ENCODE peak calls at places on chromosomes 12 and 14, in four cellular contexts. S is HepG2, V is WTC11, I is K562. W is an unnamed sample.

GRCh38 chr14:59067135-59067894 is 121.2 kb upstream of the DAAM1 start:
- DNase-seq in I (no peak), S (no peak), V (no peak), W (no peak)

GRCh38 chr12:80593766-80594165 is 113.7 kb upstream of the MYF6 start:
- DNase-seq in I (no peak), V (no peak), S (no peak), W (no peak)

GRCh38 chr12:70722584-70723343 is 85.5 kb upstream of the PTPRB start:
- DNase-seq in V (no peak), S (no peak), I (no peak), W (no peak)

GRCh38 chr14:30153662-30154061 is 226.0 kb upstream of the PRKD1 start:
- DNase-seq in I (no peak), S (no peak), V (no peak), W (no peak)

GRCh38 chr12:51817027-51817953 is 31.2 kb downstream of the FIGNL2 start:
- DNase-seq in I (no peak), V (no peak), S (no peak), W (no peak)

GRCh38 chr14:26281280-26281998 is 316.4 kb downstream of the NOVA1 start:
- DNase-seq in I (peak), S (peak), V (no peak), W (no peak)

GRCh38 chr12:124875803-124876132 is 12.1 kb upstream of the SCARB1 start:
- DNase-seq in I (no peak), S (no peak), V (no peak), W (no peak)

GRCh38 chr12:51890511-51891171 is 2.7 kb downstream of the ANKRD33 start:
- DNase-seq in S (no peak), V (no peak), I (no peak), W (no peak)

GRCh38 chr14:50620341-50620740 is 47.8 kb downstream of the SAV1 start:
- DNase-seq in I (no peak), S (no peak), V (no peak), W (no peak)

GRCh38 chr14:50501642-50502041 is 30.7 kb downstream of the MAP4K5 start:
- DNase-seq in V (no peak), I (no peak), S (no peak), W (no peak)

GRCh38 chr14:23627961-23628360 is 8.2 kb upstream of the DHRS2 start:
- DNase-seq in I (no peak), V (no peak), S (no peak), W (no peak)

GRCh38 chr12:47370421-47370820 is 290.7 kb upstream of the AMIGO2 start:
- DNase-seq in S (no peak), I (no peak), V (no peak), W (no peak)
- TF ChIP-seq SP1 in S (no peak), I (no peak), V (no peak), W (no peak)

DNA sequence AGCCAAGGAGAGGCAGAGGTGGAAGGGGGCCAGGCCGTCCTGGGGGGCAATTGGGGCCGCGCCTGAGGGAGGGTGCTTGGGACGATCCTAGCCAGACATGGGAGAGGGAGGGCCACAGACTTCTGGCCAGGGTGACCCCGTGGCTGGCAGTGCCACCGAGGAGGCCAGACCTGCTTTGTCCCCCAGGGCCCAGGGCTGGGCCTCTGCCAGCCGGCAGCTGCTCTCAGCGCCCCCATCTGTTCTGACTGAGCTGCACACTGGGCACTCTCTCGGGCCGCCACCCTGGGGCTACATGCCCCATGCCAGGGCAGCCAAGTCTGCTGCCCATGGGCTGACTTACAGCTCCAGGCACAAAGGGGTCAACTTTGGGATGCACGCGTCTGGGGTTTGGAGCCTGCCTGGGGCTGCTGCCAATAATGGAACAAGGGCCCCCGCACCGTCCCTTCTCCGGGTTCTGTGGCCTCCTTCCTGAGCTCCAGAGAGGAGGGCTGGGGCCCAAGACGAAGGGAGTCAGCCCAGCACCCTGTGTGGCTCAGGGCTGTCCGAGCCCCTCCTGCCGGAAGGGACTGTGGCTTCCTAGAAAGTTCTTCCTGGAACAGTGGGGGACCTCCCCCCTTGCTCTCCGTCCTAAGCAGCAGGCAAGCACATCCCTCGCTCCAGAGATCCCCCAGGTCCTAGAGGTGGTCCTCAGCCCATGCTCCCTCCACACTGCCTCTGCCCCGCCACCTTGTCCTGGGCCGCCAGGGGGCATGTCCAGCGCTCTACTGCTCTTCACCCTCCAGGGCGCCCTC is 1.1 kb downstream of the ADSS1 start:
- DNase-seq in I (peak), V (peak), S (peak), W (no peak)
- TF ChIP-seq ELF4 in I (no peak), V (no peak), S (no peak), W (no peak)

GRCh38 chr14:69636051-69636639 is 24.7 kb downstream of the SUSD6 start:
- DNase-seq in I (no peak), V (no peak), S (no peak), W (no peak)
- TF ChIP-seq SP1 in I (no peak), V (no peak), S (no peak), W (no peak)

GRCh38 chr12:28800129-28800528 is 348.9 kb upstream of the FAR2 start:
- DNase-seq in I (no peak), S (no peak), V (no peak), W (no peak)
- TF ChIP-seq ELF4 in I (no peak), S (no peak), V (no peak), W (no peak)

GRCh38 chr14:90331497-90332270 is at the start of gene NRDE2:
- DNase-seq in S (peak), V (peak), I (peak), W (peak)

GRCh38 chr14:90336401-90336800 is 4.7 kb upstream of the NRDE2 start:
- DNase-seq in V (no peak), I (peak), S (no peak), W (no peak)

GRCh38 chr14:90332271-90332584 is 487 bp upstream of the NRDE2 start:
- DNase-seq in V (no peak), S (no peak), I (no peak), W (no peak)

GRCh38 chr14:90330203-90331196 is 1.2 kb downstream of the NRDE2 start:
- DNase-seq in S (no peak), V (no peak), I (no peak), W (no peak)
- TF ChIP-seq SP1 in S (no peak), V (no peak), I (no peak), W (no peak)

DNA sequence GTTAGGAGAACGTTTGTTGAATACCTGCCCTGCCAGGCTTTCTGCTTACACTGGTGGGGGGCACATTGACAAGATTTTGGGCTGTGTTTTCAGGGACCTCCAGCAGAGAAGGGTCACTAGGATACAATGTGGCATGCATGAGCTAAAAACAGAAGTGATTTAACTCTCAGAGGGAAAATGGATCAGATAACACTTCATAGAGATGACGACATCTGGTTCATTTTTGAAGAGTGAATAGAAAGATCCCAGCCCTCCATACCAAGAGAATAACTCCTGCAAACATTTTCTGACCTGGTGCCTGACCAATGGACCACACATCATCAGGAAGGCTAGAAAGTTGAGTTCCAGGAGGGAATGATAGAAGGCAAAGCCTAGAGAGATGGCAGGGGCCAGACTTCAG is 33.7 kb downstream of the CKB start:
- DNase-seq in I (no peak), S (no peak), V (no peak), W (no peak)
- TF ChIP-seq ELF4 in I (no peak), S (no peak), V (no peak), W (no peak)

W was measured in HEK293T.